ENCODE peak calls at places on chromosomes 6 and 20, in six cellular contexts. I is choroid plexus epithelial cell, O is cardiac muscle cell, X is BE2C, G is lower lobe of right lung, C is thoracic aorta. Y is an unnamed sample.

GRCh38 chr6:31414771-31415270 is 11.4 kb downstream of the MICA start:
- DNase-seq in I (no peak), O (no peak), X (no peak), G (no peak), C (no peak), Y (no peak)

GRCh38 chr20:41150664-41151063 is 13.3 kb downstream of the PLCG1 start:
- DNase-seq in I (no peak), O (no peak), X (no peak), G (peak), C (no peak), Y (no peak)

GRCh38 chr20:64066984-64067605 is 4.1 kb downstream of the TCEA2 start:
- DNase-seq in I (no peak), O (no peak), X (no peak), G (no peak), C (no peak), Y (no peak)

GRCh38 chr20:48814633-48815032 is 13.2 kb downstream of the PREX1 start:
- DNase-seq in I (no peak), O (no peak), X (no peak), G (no peak), C (no peak), Y (no peak)

GRCh38 chr6:73388800-73389512 is 5.7 kb upstream of the DDX43 start:
- DNase-seq in I (peak), O (peak), X (peak), G (peak), C (no peak), Y (peak)

GRCh38 chr6:143784316-143784715 is 58.8 kb upstream of the LTV1 start:
- DNase-seq in I (no peak), O (no peak), X (no peak), G (no peak), C (no peak), Y (no peak)

GRCh38 chr6:110139052-110139451 is 40.4 kb downstream of the WASF1 start:
- DNase-seq in I (no peak), O (no peak), X (no peak), G (no peak), C (no peak), Y (no peak)

GRCh38 chr6:37860226-37860839 is 40.8 kb downstream of the ZFAND3 start:
- DNase-seq in I (peak), O (peak), X (peak), G (no peak), C (no peak), Y (peak)

GRCh38 chr6:73714227-73714626 is 18.2 kb downstream of the CD109 start:
- DNase-seq in I (no peak), O (no peak), X (no peak), G (no peak), C (no peak), Y (no peak)

GRCh38 chr6:118719351-118720124 is 68.1 kb upstream of the CEP85L start:
- DNase-seq in I (no peak), O (no peak), X (no peak), G (no peak), C (no peak), Y (no peak)

GRCh38 chr6:156167289-156168076 is 609.7 kb upstream of the ARID1B start:
- DNase-seq in I (peak), O (no peak), X (no peak), G (no peak), C (no peak), Y (no peak)

GRCh38 chr6:21678990-21679389 is 85.4 kb downstream of the SOX4 start:
- DNase-seq in I (peak), O (no peak), X (no peak), G (no peak), C (no peak), Y (peak)

GRCh38 chr6:1390805-1391511 is 1.6 kb downstream of the FOXF2 start:
- DNase-seq in I (peak), O (no peak), X (no peak), G (no peak), C (no peak), Y (no peak)

GRCh38 chr20:57579331-57579897 is 18.5 kb downstream of the PCK1 start:
- DNase-seq in I (no peak), O (no peak), X (no peak), G (no peak), C (no peak), Y (no peak)

GRCh38 chr6:17879224-17879623 is 108.2 kb downstream of the KIF13A start:
- DNase-seq in I (peak), O (no peak), X (no peak), G (no peak), C (no peak), Y (no peak)

GRCh38 chr6:24231578-24231977 is 105.6 kb downstream of the NRSN1 start:
- DNase-seq in I (no peak), O (no peak), X (no peak), G (no peak), C (no peak), Y (no peak)

GRCh38 chr6:161951139-161951538 is 677.3 kb upstream of the AGPAT4 start:
- DNase-seq in I (no peak), O (no peak), X (no peak), G (no peak), C (no peak), Y (no peak)

GRCh38 chr20:50110141-50111047 is 2.6 kb downstream of the UBE2V1 start:
- DNase-seq in I (peak), O (no peak), X (no peak), G (no peak), C (no peak), Y (peak)

GRCh38 chr20:34022154-34022842 is 28.6 kb downstream of the RALY start:
- DNase-seq in I (peak), O (peak), X (peak), G (no peak), C (no peak), Y (peak)

GRCh38 chr6:28751514-28751913 is 172.3 kb downstream of the TRIM27 start:
- DNase-seq in I (no peak), O (no peak), X (no peak), G (no peak), C (no peak), Y (no peak)

GRCh38 chr6:123415844-123416468 is 220.8 kb downstream of the TRDN start:
- DNase-seq in I (peak), O (peak), X (peak), G (no peak), C (no peak), Y (peak)

GRCh38 chr6:34071884-34072379 is 74.0 kb downstream of the GRM4 start:
- DNase-seq in I (no peak), O (no peak), X (no peak), G (no peak), C (no peak), Y (no peak)

GRCh38 chr6:101597711-101598110 is 204.2 kb downstream of the GRIK2 start:
- DNase-seq in I (peak), O (no peak), X (no peak), G (no peak), C (no peak), Y (no peak)

GRCh38 chr20:5100684-5101347 is 18.9 kb downstream of the PCNA start:
- DNase-seq in I (peak), O (peak), X (peak), G (peak), C (peak), Y (peak)

GRCh38 chr20:38724603-38725457 is 544 bp downstream of the SLC32A1 start:
- DNase-seq in I (no peak), O (no peak), X (no peak), G (no peak), C (no peak), Y (no peak)

GRCh38 chr6:126919947-126920346 is 198.5 kb upstream of the RSPO3 start:
- DNase-seq in I (peak), O (no peak), X (no peak), G (no peak), C (no peak), Y (peak)

GRCh38 chr6:53587291-53587690 is 42.4 kb upstream of the GCLC start:
- DNase-seq in I (no peak), O (no peak), X (no peak), G (no peak), C (no peak), Y (no peak)

GRCh38 chr6:14510038-14510437 is 392.5 kb downstream of the CD83 start:
- DNase-seq in I (no peak), O (no peak), X (no peak), G (no peak), C (no peak), Y (no peak)
- TF ChIP-seq CTCF in I (peak), O (no peak), X (peak), G (no peak), C (no peak), Y (peak)

GRCh38 chr20:47726632-47727031 is 58.6 kb downstream of the SULF2 start:
- DNase-seq in I (no peak), O (no peak), X (no peak), G (no peak), C (no peak), Y (no peak)
- TF ChIP-seq CTCF in I (no peak), O (no peak), X (no peak), G (no peak), C (no peak), Y (no peak)

GRCh38 chr6:30206152-30206551 is 7.1 kb downstream of the TRIM26 start:
- DNase-seq in I (peak), O (no peak), X (no peak), G (no peak), C (no peak), Y (no peak)

GRCh38 chr6:30206799-30207618 is 6.2 kb downstream of the TRIM26 start:
- DNase-seq in I (peak), O (peak), X (no peak), G (no peak), C (no peak), Y (no peak)

GRCh38 chr6:30211899-30212298 is 1.3 kb downstream of the TRIM26 start:
- DNase-seq in I (no peak), O (no peak), X (no peak), G (no peak), C (no peak), Y (no peak)

GRCh38 chr6:30211306-30211705 is 1.9 kb downstream of the TRIM26 start:
- DNase-seq in I (no peak), O (no peak), X (no peak), G (no peak), C (no peak), Y (no peak)

DNA sequence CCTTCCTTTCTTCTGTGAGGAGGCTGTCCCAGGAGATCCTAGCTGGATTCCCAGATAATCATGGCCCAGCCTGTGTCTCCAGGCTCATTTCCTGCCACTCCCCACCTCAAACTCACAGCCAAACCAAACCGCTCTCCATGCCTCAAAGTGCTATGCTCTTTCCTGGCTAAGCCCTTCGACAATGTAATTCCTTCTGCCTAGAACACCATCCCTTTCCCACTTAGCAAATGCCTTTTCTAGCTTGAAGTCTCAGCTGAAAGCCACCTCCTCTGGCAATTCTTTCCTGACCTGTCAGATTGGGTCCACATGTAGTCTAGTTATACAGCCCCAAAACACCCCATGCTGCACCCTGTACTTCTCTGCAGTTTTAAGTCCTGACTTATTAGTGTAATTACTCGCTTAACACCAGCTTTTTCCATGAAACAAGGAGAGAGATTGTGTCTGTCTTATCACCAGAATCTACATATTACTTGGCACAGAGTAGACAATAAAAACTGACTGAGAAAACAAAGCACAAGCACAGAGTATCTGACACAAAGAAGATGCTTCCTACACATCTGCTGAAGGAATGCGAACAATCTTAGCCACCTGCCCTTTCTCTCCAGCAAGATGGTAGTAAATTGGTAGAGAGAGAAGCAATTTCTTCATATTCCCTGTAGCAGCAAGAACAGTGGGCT is 5.4 kb downstream of the TRIM26 start:
- DNase-seq in I (peak), O (no peak), X (no peak), G (no peak), C (no peak), Y (no peak)
- TF ChIP-seq CTCF in I (no peak), O (no peak), X (no peak), G (no peak), C (no peak), Y (no peak)

GRCh38 chr20:45323731-45324130 is 15.6 kb upstream of the MATN4 start:
- DNase-seq in I (peak), O (no peak), X (no peak), G (no peak), C (no peak), Y (peak)

GRCh38 chr20:45325367-45325766 is 17.3 kb upstream of the MATN4 start:
- DNase-seq in I (no peak), O (no peak), X (no peak), G (no peak), C (no peak), Y (no peak)

GRCh38 chr20:45318948-45319347 is 10.8 kb upstream of the MATN4 start:
- DNase-seq in I (no peak), O (no peak), X (no peak), G (no peak), C (no peak), Y (no peak)

GRCh38 chr20:45320948-45321595 is 13.0 kb upstream of the MATN4 start:
- DNase-seq in I (no peak), O (no peak), X (no peak), G (no peak), C (no peak), Y (no peak)

DNA sequence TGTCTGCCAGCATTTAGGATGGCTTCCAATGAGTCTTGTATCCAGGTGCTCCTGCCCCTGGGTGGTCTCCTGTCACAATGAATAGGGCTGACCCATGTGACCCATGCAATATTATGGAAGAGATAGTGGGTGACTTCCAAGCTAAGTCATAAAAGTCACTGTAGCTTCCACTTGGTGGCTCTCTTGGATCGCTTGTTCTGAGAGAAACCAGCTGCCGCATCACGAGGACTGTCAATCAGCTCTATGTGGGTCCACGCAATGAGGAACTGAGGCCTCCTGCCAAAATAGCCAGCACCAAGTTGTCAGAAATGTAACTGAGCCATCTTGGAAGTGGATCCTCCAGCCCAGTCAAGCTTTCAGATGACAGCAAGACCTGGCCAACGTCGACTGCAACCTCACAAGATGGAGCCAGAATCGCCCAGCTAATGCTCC is 14.9 kb upstream of the MATN4 start:
- DNase-seq in I (peak), O (peak), X (peak), G (peak), C (no peak), Y (peak)
- TF ChIP-seq CTCF in I (peak), O (peak), X (peak), G (peak), C (no peak), Y (peak)

DNA sequence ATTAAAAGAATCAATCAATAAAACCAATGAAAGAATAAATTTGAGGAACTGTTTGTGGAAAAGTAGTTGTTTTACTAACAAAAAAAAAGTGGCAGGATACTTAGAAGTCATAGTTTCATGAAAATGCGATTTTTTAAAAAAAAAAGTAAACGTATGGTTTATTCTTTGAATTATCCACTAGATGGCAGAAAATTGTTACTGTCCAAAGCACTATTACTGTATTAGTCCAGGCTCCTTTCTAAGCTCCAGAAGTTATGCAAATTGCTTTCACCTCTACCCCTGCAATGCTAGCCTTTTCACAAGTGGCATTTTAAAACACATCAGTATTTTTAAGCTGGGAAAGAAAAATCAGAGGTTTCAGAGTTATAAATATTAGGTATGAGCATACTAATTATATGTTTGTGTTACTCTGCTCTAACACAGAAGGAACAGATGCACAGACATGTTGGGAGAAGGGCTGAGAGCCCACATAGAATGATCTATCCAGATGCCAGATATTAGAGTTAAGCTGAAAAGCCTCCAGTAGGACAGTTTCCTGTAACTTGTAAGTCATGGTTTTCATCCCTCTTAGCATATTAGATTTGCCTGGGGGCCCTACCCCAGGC is 63.9 kb downstream of the FHL5 start:
- DNase-seq in I (peak), O (peak), X (no peak), G (no peak), C (no peak), Y (peak)
- TF ChIP-seq CTCF in I (peak), O (peak), X (no peak), G (peak), C (no peak), Y (peak)

DNA sequence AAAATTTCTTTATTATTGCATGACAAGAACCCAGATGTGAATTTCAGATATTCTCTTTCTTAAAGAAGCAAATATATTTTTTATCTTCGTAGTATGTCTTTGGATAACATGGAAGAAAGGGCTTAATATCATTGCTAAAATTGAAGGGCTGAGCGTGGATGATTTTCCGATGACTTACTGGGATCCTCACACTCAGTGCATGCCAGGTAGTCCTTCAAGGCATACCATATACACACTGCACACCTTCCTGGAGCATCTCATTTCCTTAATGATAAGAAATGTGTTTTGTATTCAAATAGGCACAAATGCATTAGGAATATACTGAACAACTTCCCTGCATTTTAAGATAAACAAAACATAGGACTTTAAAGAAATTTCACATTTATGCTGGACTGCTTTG is 193.9 kb upstream of the MAP3K7 start:
- DNase-seq in I (no peak), O (no peak), X (no peak), G (no peak), C (no peak), Y (no peak)
- TF ChIP-seq CTCF in I (no peak), O (no peak), X (no peak), G (no peak), C (no peak), Y (no peak)

DNA sequence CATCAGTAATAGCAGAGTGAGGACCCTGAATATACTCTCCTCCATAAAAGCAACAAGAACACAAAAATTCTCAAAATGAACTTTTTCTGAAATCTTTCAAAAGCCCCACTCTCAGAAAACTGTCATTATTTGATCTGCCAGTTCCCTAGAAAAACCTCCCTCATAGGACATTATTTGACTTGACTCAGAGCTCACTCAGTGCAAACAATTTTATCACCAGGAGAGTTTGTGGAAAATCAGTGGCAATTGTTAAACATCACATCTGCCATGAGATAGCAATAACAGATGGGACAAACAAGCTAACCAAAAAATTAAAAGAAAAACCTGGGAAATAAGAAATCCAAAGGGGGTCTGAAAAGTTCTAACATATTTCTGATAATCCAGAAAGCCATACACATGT is 100.0 kb downstream of the ATG5 start:
- DNase-seq in I (no peak), O (no peak), X (no peak), G (no peak), C (no peak), Y (peak)
- TF ChIP-seq CTCF in I (no peak), O (no peak), X (no peak), G (no peak), C (no peak), Y (no peak)

GRCh38 chr6:35801148-35801547 is 4.0 kb upstream of the LHFPL5 start:
- DNase-seq in I (no peak), O (no peak), X (no peak), G (no peak), C (no peak), Y (no peak)
- TF ChIP-seq CTCF in I (no peak), O (no peak), X (no peak), G (no peak), C (no peak), Y (no peak)

GRCh38 chr6:14474816-14475215 is 357.2 kb downstream of the CD83 start:
- DNase-seq in I (no peak), O (no peak), X (no peak), G (no peak), C (no peak), Y (no peak)
- TF ChIP-seq CTCF in I (no peak), O (no peak), X (no peak), G (no peak), C (no peak), Y (no peak)

Y was measured in PC-3.